ENCODE peak calls at places on chromosomes 12 and 14, in seven cellular contexts. M is GM23338; L is spleen; C is RCC 7860; H is NCI-H345; P is H54; U is activated T-cell treated with anti-CD3 and anti-CD28 coated beads, Interleukin-2, amount 50 U/mL, for 1 hour. O is an unnamed sample.

GRCh38 chr12:48279096-48279495 is 71.6 kb downstream of the ZNF641 start:
- DNase-seq in P (no peak), M (no peak), C (no peak), H (no peak), L (no peak), U (no peak), O (no peak)

GRCh38 chr14:55936691-55937090 is 181.5 kb upstream of the PELI2 start:
- DNase-seq in M (peak), P (no peak), L (no peak), U (no peak), C (no peak), H (no peak), O (no peak)

GRCh38 chr12:25337916-25338315 is 87.2 kb upstream of the KRAS start:
- DNase-seq in P (no peak), C (no peak), H (no peak), L (no peak), U (no peak), M (no peak), O (no peak)

GRCh38 chr14:73787760-73788508 is 63.7 kb upstream of the PTGR2 start:
- DNase-seq in U (no peak), L (peak), P (no peak), M (no peak), H (no peak), C (peak), O (no peak)

GRCh38 chr12:56487448-56488040 is 417 bp downstream of the GLS2 start:
- DNase-seq in U (no peak), M (peak), C (no peak), L (no peak), P (no peak), H (peak), O (peak)

GRCh38 chr12:115354007-115354452 is 670.1 kb upstream of the TBX3 start:
- DNase-seq in U (no peak), C (peak), P (peak), H (no peak), M (no peak), L (no peak), O (no peak)

GRCh38 chr12:68432622-68433021 is 100.5 kb upstream of the MDM1 start:
- DNase-seq in H (no peak), U (no peak), P (no peak), L (no peak), M (no peak), C (no peak), O (no peak)

GRCh38 chr12:112018571-112019237 is 5.5 kb downstream of the ERP29 start:
- DNase-seq in P (peak), M (no peak), U (no peak), L (no peak), C (peak), H (no peak), O (no peak)

GRCh38 chr14:92603309-92604257 is 90.0 kb downstream of the RIN3 start:
- DNase-seq in C (peak), P (no peak), L (no peak), H (peak), U (peak), M (peak), O (peak)

GRCh38 chr14:72863216-72864006 is 30.5 kb downstream of the DPF3 start:
- DNase-seq in M (no peak), C (no peak), H (no peak), L (no peak), U (no peak), P (no peak), O (no peak)

GRCh38 chr12:132695431-132695830 is 8.0 kb downstream of the PXMP2 start:
- DNase-seq in L (no peak), C (no peak), M (no peak), H (no peak), U (no peak), P (no peak), O (no peak)

GRCh38 chr14:59294662-59294992 is 106.2 kb downstream of the DAAM1 start:
- DNase-seq in C (no peak), L (no peak), M (no peak), H (no peak), U (no peak), P (no peak), O (no peak)

GRCh38 chr14:23360496-23360895 is 4.5 kb downstream of the EFS start:
- DNase-seq in L (peak), H (no peak), U (no peak), C (no peak), P (peak), M (peak), O (no peak)

GRCh38 chr12:1493781-1494180 is 100.6 kb downstream of the FBXL14 start:
- DNase-seq in M (no peak), L (no peak), P (no peak), U (no peak), H (no peak), C (no peak), O (no peak)

GRCh38 chr12:33967760-33968159 is 54.5 kb upstream of the ALG10 start:
- DNase-seq in M (no peak), L (no peak), U (no peak), P (no peak), H (no peak), C (no peak), O (no peak)

GRCh38 chr12:524167-524951 is 64.6 kb downstream of the B4GALNT3 start:
- DNase-seq in H (no peak), M (no peak), C (no peak), L (no peak), P (no peak), U (no peak), O (no peak)

GRCh38 chr12:94329366-94329765 is 130.3 kb downstream of the CEP83 start:
- DNase-seq in C (no peak), M (no peak), L (no peak), U (no peak), P (no peak), H (no peak), O (no peak)

GRCh38 chr12:96858162-96858561 is 48.9 kb upstream of the NEDD1 start:
- DNase-seq in P (no peak), H (no peak), M (no peak), U (no peak), C (no peak), L (no peak), O (no peak)

GRCh38 chr14:35319509-35319908 is 27.3 kb downstream of the PSMA6 start:
- DNase-seq in C (no peak), U (no peak), L (no peak), M (no peak), P (no peak), H (no peak), O (no peak)

GRCh38 chr12:57522887-57523705 is 472 bp downstream of the MBD6 start:
- DNase-seq in C (peak), P (no peak), U (no peak), L (peak), M (peak), H (peak), O (no peak)

GRCh38 chr14:91315844-91316267 is 71.4 kb upstream of the GPR68 start:
- DNase-seq in C (no peak), U (peak), L (peak), H (no peak), M (no peak), P (no peak), O (no peak)

GRCh38 chr14:37253905-37254304 is 56.2 kb downstream of the MIPOL1 start:
- DNase-seq in L (no peak), M (no peak), P (no peak), H (no peak), C (peak), U (no peak), O (no peak)

GRCh38 chr14:22530101-22530500 is 58.9 kb downstream of the DAD1 start:
- DNase-seq in L (no peak), U (no peak), C (no peak), H (no peak), P (no peak), M (no peak), O (no peak)

GRCh38 chr12:19263666-19264065 is 134.1 kb downstream of the PLEKHA5 start:
- DNase-seq in U (no peak), H (no peak), P (no peak), C (no peak), L (no peak), M (peak), O (no peak)

GRCh38 chr14:77123381-77124344 is 17.9 kb downstream of the ZDHHC22 start:
- DNase-seq in M (no peak), H (peak), L (peak), P (no peak), U (no peak), C (no peak), O (no peak)

GRCh38 chr14:90551070-90551704 is 154.4 kb downstream of the CALM1 start:
- DNase-seq in H (no peak), U (no peak), C (no peak), P (no peak), L (peak), M (no peak), O (no peak)

GRCh38 chr12:129772463-129773169 is 131.2 kb downstream of the TMEM132D start:
- DNase-seq in C (peak), H (no peak), P (no peak), M (peak), L (no peak), U (no peak), O (no peak)

GRCh38 chr12:113424915-113425823 is 3.0 kb downstream of the SDSL start:
- DNase-seq in U (peak), H (no peak), C (peak), L (peak), M (peak), P (no peak), O (peak)

GRCh38 chr12:118685983-118686607 is 295.2 kb upstream of the SRRM4 start:
- DNase-seq in U (no peak), P (no peak), L (no peak), H (no peak), C (no peak), M (no peak), O (no peak)

GRCh38 chr14:54175298-54175942 is 218.8 kb upstream of the BMP4 start:
- DNase-seq in H (peak), P (peak), C (peak), M (peak), L (no peak), U (no peak), O (peak)

GRCh38 chr14:88621090-88621489 is 58.3 kb downstream of the ZC3H14 start:
- DNase-seq in M (no peak), L (no peak), P (no peak), U (no peak), H (no peak), C (no peak), O (no peak)

GRCh38 chr12:82688619-82689018 is 1.9 kb downstream of the TMTC2 start:
- DNase-seq in M (no peak), P (no peak), U (no peak), L (no peak), C (no peak), H (peak), O (no peak)

GRCh38 chr14:91381801-91382670 is 35.6 kb downstream of the CCDC88C start:
- DNase-seq in U (no peak), C (no peak), M (no peak), P (no peak), L (no peak), H (no peak), O (no peak)

GRCh38 chr14:103280278-103280917 is 53.6 kb upstream of the EIF5 start:
- DNase-seq in M (no peak), C (no peak), H (no peak), U (no peak), L (no peak), P (no peak), O (no peak)

GRCh38 chr12:102415515-102415914 is 64.8 kb downstream of the IGF1 start:
- DNase-seq in C (no peak), P (no peak), M (no peak), H (no peak), L (no peak), U (no peak), O (no peak)

GRCh38 chr14:53599221-53599945 is 357.2 kb downstream of the BMP4 start:
- DNase-seq in H (peak), L (no peak), P (no peak), U (no peak), M (peak), C (no peak), O (no peak)

O was measured in ecto neural progenitor cell.